ENCODE peak calls at places on chromosomes 4 and X, in seven cellular contexts. X is esophagus squamous epithelium; G is CD8-positive, alpha-beta memory T cell; N is RCC 7860; R is ovary; I is OCI-M1; M is GM12891. Z is an unnamed sample.

GRCh38 chr4:3472411-3473141 is 9.5 kb downstream of the DOK7 start:
- DNase-seq in X (no peak), G (no peak), N (no peak), R (no peak), I (no peak), M (no peak), Z (no peak)

GRCh38 chrX:28628101-28628500 is 40.9 kb downstream of the IL1RAPL1 start:
- DNase-seq in X (no peak), G (no peak), N (no peak), R (no peak), I (no peak), M (no peak), Z (no peak)

GRCh38 chr4:5373327-5373726 is 322.0 kb downstream of the STK32B start:
- DNase-seq in X (no peak), G (no peak), N (no peak), R (no peak), I (no peak), M (no peak), Z (no peak)

GRCh38 chr4:2785613-2786012 is 7.3 kb upstream of the SH3BP2 start:
- DNase-seq in X (no peak), G (peak), N (no peak), R (no peak), I (peak), M (no peak), Z (no peak)

GRCh38 chr4:13919021-13919441 is 291.5 kb upstream of the BOD1L1 start:
- DNase-seq in X (no peak), G (no peak), N (no peak), R (no peak), I (no peak), M (no peak), Z (no peak)

GRCh38 chr4:4299006-4299405 is 9.0 kb downstream of the ZBTB49 start:
- DNase-seq in X (no peak), G (no peak), N (no peak), R (no peak), I (no peak), M (no peak), Z (no peak)

GRCh38 chrX:46575991-46576392 is 2.4 kb downstream of the CHST7 start:
- DNase-seq in X (no peak), G (no peak), N (no peak), R (peak), I (peak), M (no peak), Z (no peak)

GRCh38 chrX:65586491-65586890 is 51.9 kb upstream of the LAS1L start:
- DNase-seq in X (no peak), G (no peak), N (no peak), R (no peak), I (no peak), M (no peak), Z (no peak)

GRCh38 chr4:150236626-150237025 is 158.4 kb downstream of the DCLK2 start:
- DNase-seq in X (no peak), G (no peak), N (peak), R (no peak), I (no peak), M (no peak), Z (no peak)

GRCh38 chr4:99645036-99645435 is 12.6 kb downstream of the C4orf54 start:
- DNase-seq in X (no peak), G (no peak), N (no peak), R (no peak), I (no peak), M (no peak), Z (no peak)

GRCh38 chr4:169070895-169071218 is 60.8 kb upstream of the CBR4 start:
- DNase-seq in X (no peak), G (no peak), N (no peak), R (no peak), I (no peak), M (no peak), Z (peak)

GRCh38 chr4:925171-925570 is 6.9 kb downstream of the GAK start:
- DNase-seq in X (no peak), G (no peak), N (no peak), R (peak), I (no peak), M (no peak), Z (no peak)

GRCh38 chrX:126580877-126581276 is 28.3 kb upstream of the DCAF12L1 start:
- DNase-seq in X (no peak), G (no peak), N (no peak), R (no peak), I (no peak), M (no peak), Z (no peak)

GRCh38 chr4:8846046-8846720 is 25.5 kb downstream of the HMX1 start:
- DNase-seq in X (no peak), G (no peak), N (no peak), R (peak), I (no peak), M (no peak), Z (no peak)

GRCh38 chr4:55186700-55187099 is 61.3 kb upstream of the KDR start:
- DNase-seq in X (no peak), G (no peak), N (no peak), R (no peak), I (no peak), M (no peak), Z (no peak)

GRCh38 chr4:21009956-21010355 is 309.7 kb downstream of the PACRGL start:
- DNase-seq in X (no peak), G (no peak), N (no peak), R (no peak), I (no peak), M (no peak), Z (no peak)

GRCh38 chr4:5448286-5448685 is 260.1 kb downstream of the EVC2 start:
- DNase-seq in X (no peak), G (no peak), N (no peak), R (no peak), I (no peak), M (no peak), Z (no peak)

GRCh38 chr4:118772149-118773081 is 63.5 kb downstream of the SEC24D start:
- DNase-seq in X (no peak), G (peak), N (no peak), R (no peak), I (peak), M (no peak), Z (peak)

GRCh38 chr4:181860157-181860556 is 383.0 kb upstream of the TENM3 start:
- DNase-seq in X (no peak), G (no peak), N (no peak), R (no peak), I (no peak), M (no peak), Z (no peak)

GRCh38 chrX:35890699-35891098 is 28.8 kb upstream of the CFAP47 start:
- DNase-seq in X (no peak), G (no peak), N (peak), R (no peak), I (peak), M (no peak), Z (peak)

GRCh38 chrX:48806088-48806487 is 4.2 kb downstream of the HDAC6 start:
- DNase-seq in X (no peak), G (no peak), N (no peak), R (no peak), I (peak), M (no peak), Z (no peak)

GRCh38 chrX:13194291-13195103 is 125.4 kb downstream of the ATXN3L start:
- DNase-seq in X (no peak), G (no peak), N (peak), R (no peak), I (peak), M (no peak), Z (no peak)

GRCh38 chr4:78654809-78655208 is 103.2 kb downstream of the ANXA3 start:
- DNase-seq in X (no peak), G (no peak), N (no peak), R (no peak), I (no peak), M (no peak), Z (no peak)

GRCh38 chr4:89586864-89587263 is 250.1 kb downstream of the SNCA start:
- DNase-seq in X (no peak), G (no peak), N (peak), R (no peak), I (peak), M (no peak), Z (peak)

GRCh38 chr4:18938343-18939109 is 917.0 kb upstream of the LCORL start:
- DNase-seq in X (no peak), G (no peak), N (peak), R (no peak), I (no peak), M (no peak), Z (no peak)

GRCh38 chr4:32003548-32003947 is 1283.4 kb downstream of the PCDH7 start:
- DNase-seq in X (no peak), G (no peak), N (no peak), R (no peak), I (peak), M (no peak), Z (no peak)

GRCh38 chr4:138188406-138189084 is 53.6 kb downstream of the SLC7A11 start:
- DNase-seq in X (no peak), G (no peak), N (no peak), R (no peak), I (no peak), M (no peak), Z (no peak)